ENCODE peak calls at places on chromosome 15, in four cellular contexts. A is SK-N-SH, T is HepG2, O is GM12878. S is an unnamed sample.

GRCh38 chr15:42387603-42388002 is 28.3 kb downstream of the CAPN3 start:
- DNase-seq in A (no peak), T (no peak), O (no peak), S (no peak)

GRCh38 chr15:83764201-83764839 is 110.4 kb downstream of the ADAMTSL3 start:
- DNase-seq in A (no peak), T (no peak), O (no peak), S (no peak)

GRCh38 chr15:76209523-76209922 is 101.7 kb downstream of the ETFA start:
- DNase-seq in A (no peak), T (no peak), O (no peak), S (no peak)

GRCh38 chr15:67340630-67341029 is 86.0 kb downstream of the IQCH start:
- DNase-seq in A (peak; percentile 46), T (no peak), O (no peak), S (no peak)

GRCh38 chr15:45186771-45187577 is 792 bp downstream of the SHF start:
- DNase-seq in A (peak; percentile 73), T (peak; percentile 28), O (no peak), S (peak; percentile 69)

GRCh38 chr15:32784571-32784970 is 66.8 kb downstream of the GREM1 start:
- DNase-seq in A (no peak), T (no peak), O (no peak), S (no peak)

GRCh38 chr15:83304861-83305661 is 20.6 kb upstream of the BNC1 start:
- DNase-seq in A (no peak), T (no peak), O (no peak), S (no peak)

GRCh38 chr15:39154136-39154770 is 426.6 kb upstream of the THBS1 start:
- DNase-seq in A (no peak), T (peak; percentile 27), O (no peak), S (no peak)

GRCh38 chr15:82051664-82052063 is 5.8 kb upstream of the MEX3B start:
- DNase-seq in A (no peak), T (no peak), O (no peak), S (no peak)

GRCh38 chr15:101162701-101163483 is 89.0 kb downstream of the CHSY1 start:
- DNase-seq in A (no peak), T (no peak), O (no peak), S (no peak)

GRCh38 chr15:67066041-67067021 is 929 bp downstream of the SMAD3 start:
- DNase-seq in A (peak; percentile 65), T (no peak), O (no peak), S (no peak)

GRCh38 chr15:26561130-26561529 is 211.7 kb downstream of the GABRB3 start:
- DNase-seq in A (no peak), T (no peak), O (no peak), S (no peak)

GRCh38 chr15:94070341-94071275 is 160.8 kb upstream of the MCTP2 start:
- DNase-seq in A (no peak), T (no peak), O (no peak), S (no peak)

GRCh38 chr15:88166330-88166993 is 90.1 kb downstream of the NTRK3 start:
- DNase-seq in A (no peak), T (peak; percentile 10), O (no peak), S (peak; percentile 78)

GRCh38 chr15:88454867-88455810 is 12.0 kb downstream of the MRPL46 start:
- DNase-seq in A (peak; percentile 79), T (peak; percentile 48), O (no peak), S (peak; percentile 56)

GRCh38 chr15:81388431-81388760 is 14.4 kb upstream of the TMC3 start:
- DNase-seq in A (no peak), T (no peak), O (no peak), S (no peak)

GRCh38 chr15:88431441-88431840 is 35.7 kb downstream of the MRPL46 start:
- DNase-seq in A (no peak), T (no peak), O (no peak), S (no peak)

GRCh38 chr15:38859574-38859973 is 295.0 kb upstream of the RASGRP1 start:
- DNase-seq in A (no peak), T (no peak), O (no peak), S (no peak)

GRCh38 chr15:33656090-33656670 is 312.1 kb upstream of the CHRM5 start:
- DNase-seq in A (no peak), T (no peak), O (no peak), S (no peak)

GRCh38 chr15:43867096-43867495 is 40.3 kb downstream of the WDR76 start:
- DNase-seq in A (no peak), T (no peak), O (no peak), S (no peak)

GRCh38 chr15:94674251-94674650 is 442.9 kb downstream of the MCTP2 start:
- DNase-seq in A (no peak), T (no peak), O (no peak), S (no peak)

GRCh38 chr15:69762373-69763148 is 309.9 kb downstream of the RPLP1 start:
- DNase-seq in A (peak; percentile 29), T (peak; percentile 8), O (no peak), S (no peak)

GRCh38 chr15:90607361-90607760 is 77.6 kb downstream of the CRTC3 start:
- DNase-seq in A (no peak), T (no peak), O (no peak), S (no peak)

GRCh38 chr15:79282371-79283251 is at the start of gene ANKRD34C:
- DNase-seq in A (peak; percentile 81), T (no peak), O (no peak), S (no peak)

DNA sequence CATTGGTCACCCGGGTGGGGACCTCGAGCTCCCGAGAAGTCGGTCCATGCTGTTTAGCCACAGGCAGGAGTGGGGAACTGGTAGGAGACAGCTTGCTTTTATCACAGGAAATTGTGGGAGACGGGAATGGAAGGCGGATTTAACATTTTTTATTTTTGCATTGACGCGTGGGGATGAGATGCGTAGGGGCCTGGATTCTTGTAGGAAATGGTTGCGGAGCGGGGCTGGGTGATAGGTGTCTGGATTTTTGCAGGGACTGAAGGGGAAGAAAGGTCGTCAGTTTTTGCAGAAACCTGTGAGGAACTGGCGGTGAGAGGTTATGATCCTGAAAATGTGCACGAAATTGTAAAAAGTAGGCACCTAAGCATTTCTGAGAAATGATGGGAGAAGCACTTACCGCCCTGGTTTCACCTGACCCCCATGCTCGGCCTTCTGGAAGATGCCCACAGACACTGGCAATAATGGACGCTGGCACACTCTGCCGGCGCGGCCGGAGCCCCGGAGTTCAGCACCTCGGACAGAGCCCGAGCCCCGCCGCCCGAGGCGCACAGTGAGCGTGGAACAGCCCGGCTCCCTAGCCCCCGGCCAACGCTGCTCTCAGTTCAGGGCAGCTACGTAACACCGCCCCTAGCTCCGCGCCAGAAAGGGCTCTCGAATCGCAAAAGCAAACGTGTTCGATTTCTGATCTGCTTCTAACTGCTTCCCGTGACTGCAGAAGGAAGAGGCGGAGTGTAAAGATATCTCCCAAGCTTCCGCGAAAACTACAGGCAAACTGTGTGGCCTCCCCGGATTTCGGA is 928 bp downstream of the ANKRD34C start:
- DNase-seq in A (peak; percentile 69), T (no peak), O (no peak), S (no peak)
- TF ChIP-seq TCF12 in A (no peak), T (no peak), O (no peak), S (no peak)

GRCh38 chr15:89566141-89566540 is 9.1 kb upstream of the TICRR start:
- DNase-seq in A (no peak), T (no peak), O (no peak), S (no peak)
- TF ChIP-seq TCF12 in A (no peak), T (no peak), O (no peak), S (no peak)

GRCh38 chr15:52257734-52258062 is 37.9 kb downstream of the MYO5C start:
- DNase-seq in A (no peak), T (no peak), O (no peak), S (no peak)
- TF ChIP-seq TCF12 in A (no peak), T (no peak), O (no peak), S (no peak)

GRCh38 chr15:73912030-73912596 is 14.1 kb upstream of the LOXL1 start:
- DNase-seq in A (no peak), T (no peak), O (no peak), S (no peak)

GRCh38 chr15:73915085-73915484 is 11.2 kb upstream of the LOXL1 start:
- DNase-seq in A (no peak), T (no peak), O (no peak), S (no peak)

GRCh38 chr15:73910904-73911303 is 15.4 kb upstream of the LOXL1 start:
- DNase-seq in A (no peak), T (no peak), O (no peak), S (no peak)

GRCh38 chr15:73909616-73910015 is 16.6 kb upstream of the LOXL1 start:
- DNase-seq in A (no peak), T (no peak), O (no peak), S (no peak)

DNA sequence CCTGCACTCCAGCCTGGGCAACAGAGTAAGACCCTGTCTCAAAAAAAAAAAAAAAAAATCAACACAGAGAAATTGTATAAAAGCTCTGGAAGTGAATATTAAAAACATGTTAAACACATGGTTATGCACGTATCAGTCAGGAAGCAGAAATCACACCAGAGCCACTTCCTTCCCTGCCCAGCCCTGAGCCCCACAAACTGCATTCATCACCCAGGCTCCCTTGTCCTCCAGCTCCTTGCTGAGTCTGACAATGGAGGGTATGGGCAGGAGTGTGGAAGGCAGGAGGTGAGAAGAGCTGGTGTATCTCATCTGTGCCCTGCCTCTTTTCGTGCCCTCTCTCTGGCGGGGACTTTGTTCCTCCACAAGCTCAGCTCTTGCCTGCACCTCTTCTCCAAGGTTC is 12.1 kb upstream of the LOXL1 start:
- DNase-seq in A (no peak), T (no peak), O (no peak), S (no peak)
- TF ChIP-seq TCF12 in A (no peak), T (no peak), O (no peak), S (no peak)

DNA sequence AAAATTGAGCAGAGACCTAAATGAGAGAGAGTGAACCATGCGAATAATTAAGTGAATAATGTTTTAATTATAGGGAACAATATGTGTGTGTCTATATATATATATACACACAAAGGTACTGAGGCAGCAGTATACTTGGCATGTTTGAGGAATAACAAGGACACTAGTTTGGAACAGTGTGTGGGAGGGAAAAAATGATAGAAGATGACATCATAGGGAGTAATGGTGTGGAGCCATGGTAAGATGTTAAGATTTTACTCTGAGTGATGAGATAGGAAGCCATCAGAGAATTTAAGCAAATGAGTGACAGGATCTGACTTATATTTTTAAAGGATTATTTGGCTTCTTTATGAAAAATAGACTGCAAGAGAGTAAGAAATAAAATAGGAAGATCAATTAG is 29.1 kb downstream of the DTWD1 start:
- DNase-seq in A (no peak), T (no peak), O (no peak), S (no peak)
- TF ChIP-seq TCF12 in A (no peak), T (no peak), O (no peak), S (no peak)

DNA sequence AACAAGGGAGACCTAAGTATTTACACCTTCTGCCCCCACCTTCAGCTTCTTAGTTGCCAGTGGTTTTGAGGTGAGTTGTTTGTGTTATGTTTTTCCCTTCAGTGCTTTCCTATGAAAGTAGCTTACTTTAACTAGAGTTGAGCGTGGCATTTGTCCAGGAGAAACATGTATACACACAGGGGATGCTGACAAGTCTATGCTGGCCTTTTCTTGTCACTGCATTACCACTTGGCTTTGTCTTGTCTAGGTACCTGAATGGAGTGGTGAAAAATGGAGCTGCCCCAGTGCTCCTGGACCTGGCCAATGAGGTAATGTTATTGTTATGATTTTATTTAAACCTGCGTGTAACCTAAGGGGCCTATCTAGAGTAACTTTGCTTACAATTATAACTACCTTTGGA is 74.4 kb downstream of the CDIN1 start:
- DNase-seq in A (no peak), T (no peak), O (no peak), S (no peak)
- TF ChIP-seq TCF12 in A (no peak), T (no peak), O (no peak), S (no peak)

S was measured in H1.